ENCODE peak calls at places on chromosomes 16 and 17, in six cellular contexts. O, B, K, X, G and F are unnamed samples.

GRCh38 chr16:66167564-66168291 is 198.8 kb upstream of the CDH5 start:
- DNase-seq in B (no peak), X (no peak), K (no peak), G (no peak), O (no peak), F (no peak)

GRCh38 chr16:7405166-7405565 is 72.5 kb downstream of the RBFOX1 start:
- DNase-seq in O (peak), B (no peak), X (peak), K (peak), G (peak), F (no peak)

GRCh38 chr16:8916541-8917225 is 34.5 kb downstream of the LITAFD start:
- DNase-seq in G (no peak), K (no peak), B (no peak), X (no peak), O (no peak), F (no peak)

GRCh38 chr16:17476414-17477259 is 5.9 kb upstream of the XYLT1 start:
- DNase-seq in G (peak), O (peak), B (peak), K (peak), X (peak), F (no peak)

GRCh38 chr17:72358465-72358864 is 237.6 kb downstream of the SOX9 start:
- DNase-seq in X (no peak), O (no peak), G (no peak), B (peak), K (no peak), F (no peak)

GRCh38 chr17:59851431-59852375 is 41.0 kb downstream of the TUBD1 start:
- DNase-seq in X (no peak), G (no peak), K (peak), O (no peak), B (peak), F (peak)

GRCh38 chr16:2752850-2753522 is 548 bp downstream of the SRRM2 start:
- DNase-seq in B (peak), K (peak), X (peak), G (peak), O (peak), F (peak)

GRCh38 chr17:50661795-50662391 is 27.2 kb downstream of the ABCC3 start:
- DNase-seq in X (no peak), G (peak), B (peak), K (peak), O (peak), F (no peak)

GRCh38 chr17:9537177-9537776 is 38.3 kb downstream of the STX8 start:
- DNase-seq in O (no peak), X (no peak), B (no peak), G (no peak), K (no peak), F (no peak)

GRCh38 chr16:86305440-86305839 is 204.9 kb upstream of the FOXF1 start:
- DNase-seq in O (no peak), K (no peak), X (no peak), B (no peak), G (no peak), F (no peak)

GRCh38 chr16:64858076-64858475 is 263.8 kb downstream of the CDH11 start:
- DNase-seq in G (no peak), X (no peak), K (no peak), B (peak), O (no peak), F (no peak)

GRCh38 chr17:64418506-64419339 is 28.1 kb upstream of the PECAM1 start:
- DNase-seq in K (no peak), O (peak), X (no peak), G (no peak), B (peak), F (no peak)

GRCh38 chr17:77322534-77323412 is 182.0 kb downstream of the SEC14L1 start:
- DNase-seq in B (peak), X (peak), G (no peak), O (peak), K (peak), F (peak)

GRCh38 chr17:31663576-31663975 is 195.5 kb downstream of the COPRS start:
- DNase-seq in O (no peak), G (no peak), K (no peak), X (no peak), B (no peak), F (no peak)

GRCh38 chr16:89200124-89200849 is at the start of gene SLC22A31:
- DNase-seq in X (peak), G (no peak), B (no peak), O (no peak), K (no peak), F (no peak)

GRCh38 chr17:1047177-1047885 is 50.4 kb downstream of the TIMM22 start:
- DNase-seq in X (no peak), B (no peak), O (no peak), G (no peak), K (no peak), F (no peak)

GRCh38 chr17:57604771-57605733 is 140.0 kb downstream of the CCDC182 start:
- DNase-seq in B (no peak), G (no peak), O (no peak), K (no peak), X (peak), F (peak)

GRCh38 chr17:78330570-78331224 is 29.2 kb downstream of the SOCS3 start:
- DNase-seq in G (no peak), O (no peak), K (no peak), X (no peak), B (peak), F (no peak)

GRCh38 chr17:76353004-76353598 is 615 bp downstream of the PRPSAP1 start:
- DNase-seq in K (no peak), O (peak), B (peak), G (peak), X (peak), F (no peak)

GRCh38 chr16:68272501-68273209 is 8.3 kb downstream of the SLC7A6 start:
- DNase-seq in G (no peak), O (no peak), B (no peak), X (no peak), K (no peak), F (no peak)

GRCh38 chr17:41785091-41785875 is 1.2 kb downstream of the JUP start:
- DNase-seq in X (peak), B (no peak), G (peak), O (no peak), K (no peak), F (no peak)

GRCh38 chr17:40243756-40244155 is 24.7 kb downstream of the WIPF2 start:
- DNase-seq in G (no peak), X (no peak), O (no peak), B (no peak), K (no peak), F (no peak)

GRCh38 chr16:85316321-85316919 is 204.1 kb upstream of the CIBAR2 start:
- DNase-seq in O (peak), G (peak), K (no peak), B (peak), X (peak), F (no peak)

GRCh38 chr17:349666-350065 is 2.9 kb downstream of the RPH3AL start:
- DNase-seq in G (no peak), X (no peak), O (no peak), B (no peak), K (no peak), F (no peak)

GRCh38 chr17:83155128-83156081 is 76.0 kb downstream of the METRNL start:
- DNase-seq in G (no peak), K (peak), X (no peak), O (no peak), B (peak), F (no peak)

GRCh38 chr16:85265161-85265784 is 153.0 kb upstream of the CIBAR2 start:
- DNase-seq in X (no peak), O (no peak), K (no peak), B (no peak), G (no peak), F (no peak)

GRCh38 chr16:89119661-89120141 is 26.0 kb downstream of the ACSF3 start:
- DNase-seq in K (no peak), B (no peak), G (no peak), O (no peak), X (no peak), F (no peak)